ENCODE peak calls at places on chromosomes 4 and X, in eight cellular contexts. C is fibroblast of lung, A is cardiac muscle cell, R is GM12878, G is suprapubic skin, S is astrocyte, M is heart left ventricle, J is dorsolateral prefrontal cortex. W is an unnamed sample.
A peak's percentile ranks its signal among the peaks of the same experiment; 100 is the strongest.

GRCh38 chrX:24037729-24038128 is 10.7 kb upstream of the KLHL15 start:
- DNase-seq in J (no peak), C (no peak), R (no peak), S (no peak), M (no peak), G (no peak), A (no peak), W (no peak)

GRCh38 chr4:6538586-6538985 is 36.4 kb upstream of the MAN2B2 start:
- DNase-seq in J (peak; percentile 68), G (no peak), S (no peak), A (no peak), C (no peak), M (no peak), R (no peak), W (no peak)

GRCh38 chr4:96524311-96524875 is 684.5 kb downstream of the PDHA2 start:
- DNase-seq in J (no peak), G (no peak), A (no peak), R (no peak), M (no peak), S (no peak), C (no peak), W (no peak)

GRCh38 chr4:19051751-19052296 is 1030.3 kb upstream of the LCORL start:
- DNase-seq in C (no peak), S (no peak), G (no peak), J (no peak), R (no peak), M (no peak), A (no peak), W (no peak)

GRCh38 chr4:176034498-176034897 is 31.1 kb upstream of the WDR17 start:
- DNase-seq in A (peak; percentile 59), G (no peak), J (no peak), S (peak; percentile 33), C (peak; percentile 80), R (no peak), M (no peak), W (no peak)

GRCh38 chr4:88526221-88526815 is 2.7 kb upstream of the PYURF start:
- DNase-seq in J (no peak), G (no peak), M (no peak), S (no peak), R (no peak), C (peak; percentile 29), A (no peak), W (no peak)

GRCh38 chr4:17766826-17767458 is 14.5 kb downstream of the FAM184B start:
- DNase-seq in M (no peak), C (no peak), A (no peak), G (no peak), J (no peak), S (no peak), R (no peak), W (no peak)

GRCh38 chrX:1481636-1482529 is 29.2 kb upstream of the ASMTL start:
- DNase-seq in G (peak; percentile 67), A (peak; percentile 85), J (no peak), M (peak; percentile 68), C (peak; percentile 83), S (peak; percentile 51), R (peak; percentile 90), W (peak; percentile 85)

GRCh38 chrX:23185951-23186350 is 148.7 kb upstream of the PTCHD1 start:
- DNase-seq in R (no peak), C (no peak), M (no peak), G (no peak), A (no peak), S (no peak), J (no peak), W (no peak)

GRCh38 chrX:390459-390858 is 3.8 kb upstream of the PPP2R3B start:
- DNase-seq in C (no peak), A (no peak), S (no peak), G (no peak), R (no peak), J (no peak), M (no peak), W (no peak)

GRCh38 chr4:161522031-161522430 is 641.8 kb downstream of the FSTL5 start:
- DNase-seq in C (peak; percentile 12), S (peak; percentile 20), J (no peak), G (no peak), R (no peak), A (peak; percentile 0), M (no peak), W (no peak)

GRCh38 chr4:151400343-151400742 is 8.6 kb upstream of the FHIP1A start:
- DNase-seq in M (no peak), R (no peak), G (no peak), C (no peak), J (no peak), A (no peak), S (no peak), W (no peak)

GRCh38 chr4:129246850-129247542 is 151.0 kb downstream of the C4orf33 start:
- DNase-seq in A (no peak), M (no peak), G (no peak), J (no peak), R (no peak), C (no peak), S (no peak), W (no peak)

GRCh38 chrX:125709074-125709473 is 389.4 kb downstream of the TEX13C start:
- DNase-seq in A (no peak), J (no peak), R (no peak), C (no peak), M (no peak), S (no peak), G (no peak), W (no peak)
- H3K27ac ChIP-seq in A (no peak overlapping the region), J (no peak overlapping the region), R (no peak overlapping the region), C (no peak overlapping the region), M (no peak overlapping the region), S (no peak overlapping the region), G (no peak overlapping the region), W (no peak overlapping the region)

DNA sequence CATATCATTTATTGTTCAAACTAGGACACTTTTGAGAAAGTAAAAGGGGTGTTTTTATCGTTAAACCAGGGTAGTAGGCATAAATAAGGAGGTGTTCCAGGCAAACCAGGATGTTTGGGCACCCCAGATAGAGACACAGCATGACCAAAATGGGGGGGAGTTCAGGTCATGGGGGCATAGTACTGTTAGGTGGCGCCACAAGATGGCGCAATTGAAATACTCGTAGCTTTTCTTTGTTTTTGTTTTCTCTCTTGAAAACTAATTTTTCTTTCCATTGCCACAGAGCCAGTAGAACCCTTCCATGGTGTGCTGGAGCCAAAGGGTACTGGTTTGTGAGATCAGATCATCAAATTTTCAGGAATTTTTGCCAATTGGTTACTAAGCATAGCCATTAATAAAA is 283.4 kb downstream of the BCOR start:
- DNase-seq in R (no peak), G (no peak), A (peak; percentile 40), M (no peak), S (no peak), J (no peak), C (peak; percentile 45), W (no peak)
- TF ChIP-seq CTCF in R (peak; percentile 64), G (no peak), A (peak; percentile 45), M (peak; percentile 46), S (peak; percentile 20), J (peak; percentile 53), C (peak; percentile 47), W (peak; percentile 53)

DNA sequence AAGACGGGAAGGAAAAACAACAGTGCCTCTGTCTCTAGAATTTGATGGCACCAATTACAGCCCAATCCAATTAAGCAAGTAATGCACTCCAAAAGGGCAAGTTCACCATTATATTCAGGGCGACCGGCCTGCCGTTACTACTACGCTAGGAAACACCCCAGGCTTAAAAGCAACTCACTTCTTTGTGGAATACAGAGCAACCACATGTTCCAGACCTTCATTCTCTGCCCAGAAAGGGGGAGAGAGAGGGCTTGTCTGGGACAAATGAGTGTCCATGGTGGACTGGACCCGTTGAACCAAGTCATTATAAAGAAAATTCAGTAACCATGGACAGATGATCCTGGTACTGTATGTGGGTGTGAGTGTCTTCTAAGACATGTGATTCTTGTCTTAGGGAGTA is 1.6 kb downstream of the KDR start:
- DNase-seq in S (no peak), M (no peak), G (no peak), C (no peak), J (no peak), A (no peak), R (no peak), W (no peak)
- H3K4me3 ChIP-seq in S (no peak overlapping the region), M (peak overlapping the region; percentile 74), G (peak overlapping the region; percentile 56), C (no peak overlapping the region), J (peak overlapping the region; percentile 8), A (peak overlapping the region; percentile 85), R (no peak overlapping the region), W (no peak overlapping the region)

GRCh38 chr4:103307479-103308042 is 109.4 kb upstream of the CENPE start:
- DNase-seq in G (no peak), S (no peak), M (no peak), A (no peak), R (no peak), J (peak; percentile 41), C (no peak), W (no peak)
- H3K27ac ChIP-seq in G (no peak overlapping the region), S (no peak overlapping the region), M (no peak overlapping the region), A (peak overlapping the region; percentile 77), R (no peak overlapping the region), J (peak overlapping the region; percentile 86), C (no peak overlapping the region), W (no peak overlapping the region)

W was measured in brain microvascular endothelial cell.